ENCODE peak calls at places on chromosomes 4 and X, in eight cellular contexts. P, K, N, Y, U, F, W and E are unnamed samples.
A peak's percentile ranks its signal among the peaks of the same experiment; 100 is the strongest.

GRCh38 chrX:15855562-15856256 is 1.1 kb upstream of the AP1S2 start:
- DNase-seq in Y (no peak), P (no peak), W (no peak), F (peak; percentile 28), N (no peak), K (no peak), U (no peak), E (no peak)

GRCh38 chr4:56434599-56435000 is 815 bp downstream of the PPAT start:
- DNase-seq in K (peak; percentile 49), Y (no peak), N (peak; percentile 82), P (no peak), F (no peak), W (no peak), U (no peak), E (no peak)

GRCh38 chrX:127128282-127128681 is 308.8 kb downstream of the PRR32 start:
- DNase-seq in K (no peak), F (no peak), N (no peak), P (no peak), W (no peak), Y (no peak), U (no peak), E (no peak)

GRCh38 chrX:43702079-43702524 is 46.0 kb downstream of the MAOA start:
- DNase-seq in U (no peak), F (no peak), Y (no peak), P (no peak), W (no peak), K (no peak), N (no peak), E (no peak)

GRCh38 chr4:123121241-123121907 is 199.0 kb upstream of the NUDT6 start:
- DNase-seq in N (no peak), W (no peak), Y (no peak), K (no peak), P (no peak), F (no peak), U (no peak), E (no peak)

GRCh38 chrX:41010188-41010846 is 74.9 kb upstream of the USP9X start:
- DNase-seq in N (peak; percentile 56), Y (peak; percentile 85), F (no peak), W (peak; percentile 2), P (peak; percentile 81), U (peak; percentile 79), K (peak; percentile 84), E (peak; percentile 83)

GRCh38 chrX:118702741-118703140 is 24.7 kb upstream of the IL13RA1 start:
- DNase-seq in K (no peak), W (no peak), P (no peak), N (no peak), F (no peak), U (no peak), Y (no peak), E (no peak)

GRCh38 chr4:147498031-147498700 is 17.3 kb downstream of the EDNRA start:
- DNase-seq in K (no peak), F (no peak), W (no peak), Y (no peak), U (no peak), P (no peak), N (no peak), E (no peak)

GRCh38 chr4:123478859-123479345 is 82.3 kb downstream of the SPRY1 start:
- DNase-seq in K (peak; percentile 82), Y (no peak), U (no peak), W (no peak), F (peak; percentile 78), N (peak; percentile 15), P (no peak), E (peak; percentile 16)

DNA sequence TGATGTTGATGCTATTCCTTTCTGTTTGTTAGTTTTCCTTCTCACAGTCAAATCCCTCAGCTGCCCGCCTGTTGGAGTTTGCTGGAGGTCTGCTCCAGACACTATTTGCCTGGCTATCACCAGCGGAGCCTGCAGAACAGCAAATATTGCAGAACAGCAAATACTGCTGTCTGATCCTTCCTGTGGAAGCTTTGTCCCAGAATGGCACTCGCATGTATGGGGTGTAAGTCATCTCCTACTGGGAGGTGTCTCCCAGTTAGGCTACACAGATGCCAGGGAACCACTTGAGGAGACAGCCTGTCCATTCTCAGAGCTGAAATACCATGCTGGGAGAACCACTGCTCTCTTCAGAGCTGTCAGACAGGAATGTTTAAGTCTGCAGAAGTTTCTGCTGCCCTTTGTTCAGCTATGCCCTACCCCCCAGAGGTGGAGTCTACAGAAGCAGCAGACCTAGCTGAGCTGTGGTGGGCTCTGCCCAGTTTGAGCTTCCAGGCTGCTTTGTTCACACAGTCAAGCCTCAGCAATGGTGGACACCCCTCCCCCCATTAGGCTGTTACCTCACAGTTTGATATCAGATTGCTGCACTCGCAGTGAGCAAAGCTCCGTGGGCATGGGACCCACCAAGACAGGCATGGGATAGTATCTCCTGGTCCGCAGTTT is 74.9 kb downstream of the SPIN3 start:
- DNase-seq in U (no peak), W (no peak), K (no peak), P (no peak), Y (no peak), N (no peak), F (no peak), E (no peak)
- H3K9me3 ChIP-seq in U (no peaks in the 10 kb centered on the region), W (no peaks in the 10 kb centered on the region), K (no peaks in the 10 kb centered on the region), P (no peaks in the 10 kb centered on the region), Y (no peaks in the 10 kb centered on the region), N (no peaks in the 10 kb centered on the region), F (no peaks in the 10 kb centered on the region), E (no peaks in the 10 kb centered on the region)

GRCh38 chr4:139386421-139386820 is 67.5 kb upstream of the RAB33B start:
- DNase-seq in K (no peak), F (no peak), Y (no peak), P (no peak), W (no peak), U (no peak), N (no peak), E (no peak)
- H3K9me3 ChIP-seq in K (no peaks in the 10 kb centered on the region), F (no peaks in the 10 kb centered on the region), Y (no peaks in the 10 kb centered on the region), P (no peaks in the 10 kb centered on the region), W (no peaks in the 10 kb centered on the region), U (no peaks in the 10 kb centered on the region), N (no peaks in the 10 kb centered on the region), E (no peaks in the 10 kb centered on the region)

GRCh38 chrX:153102436-153102835 is 30.2 kb downstream of the PNMA6A start:
- DNase-seq in P (no peak), Y (no peak), U (no peak), F (no peak), W (no peak), K (no peak), N (no peak), E (no peak)
- H3K9me3 ChIP-seq in P (no peaks in the 10 kb centered on the region), Y (no peaks in the 10 kb centered on the region), U (no peaks in the 10 kb centered on the region), F (peaks cover 9% of the 10 kb centered on the region), W (no peaks in the 10 kb centered on the region), K (no peaks in the 10 kb centered on the region), N (no peaks in the 10 kb centered on the region), E (no peaks in the 10 kb centered on the region)

DNA sequence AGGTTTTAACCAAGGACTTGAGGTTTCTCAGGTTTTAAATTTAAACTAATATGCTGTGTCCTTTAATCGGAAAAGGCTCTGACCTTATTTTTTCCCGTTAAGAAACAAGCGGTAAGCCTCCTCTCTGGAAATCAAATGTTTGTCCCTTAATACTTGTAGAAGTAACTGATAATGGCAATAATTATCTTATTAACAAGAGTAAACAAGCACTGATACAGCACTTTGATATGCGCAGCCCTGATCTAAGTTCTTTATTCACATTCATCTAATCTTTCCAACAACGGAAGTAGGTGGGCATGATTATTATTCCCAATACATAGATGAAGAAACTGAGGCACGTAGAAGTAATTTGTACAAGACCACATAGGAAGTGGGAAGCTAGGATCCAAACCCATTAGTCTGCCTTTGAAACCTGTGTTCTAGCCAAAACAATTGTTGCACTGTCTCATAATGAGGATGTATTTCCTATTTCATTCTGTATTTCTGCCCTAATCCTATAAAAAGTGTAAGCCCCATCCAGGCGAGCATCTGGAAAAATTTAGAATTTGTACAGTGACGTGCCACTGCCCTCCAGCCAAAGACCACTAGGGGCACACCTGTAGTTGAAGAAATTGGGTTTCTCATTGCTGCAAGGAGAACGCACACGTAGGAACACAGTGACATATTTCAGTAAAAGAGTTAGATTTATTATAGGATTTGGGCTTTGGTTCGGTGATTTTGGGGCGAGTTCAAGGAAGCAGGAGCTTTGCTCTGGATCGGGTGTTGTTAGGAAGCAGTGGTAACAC is 605 bp downstream of the CXorf58 start:
- DNase-seq in U (no peak), Y (no peak), N (peak; percentile 59), W (no peak), P (no peak), K (no peak), F (peak; percentile 61), E (no peak)
- H3K9me3 ChIP-seq in U (no peaks in the 10 kb centered on the region), Y (no peaks in the 10 kb centered on the region), N (no peaks in the 10 kb centered on the region), W (no peaks in the 10 kb centered on the region), P (no peaks in the 10 kb centered on the region), K (no peaks in the 10 kb centered on the region), F (no peaks in the 10 kb centered on the region), E (no peaks in the 10 kb centered on the region)

GRCh38 chrX:38315186-38315585 is 12.1 kb downstream of the RPGR start:
- DNase-seq in U (no peak), W (no peak), Y (no peak), N (no peak), K (no peak), P (no peak), F (no peak), E (no peak)
- H3K9me3 ChIP-seq in U (no peaks in the 10 kb centered on the region), W (no peaks in the 10 kb centered on the region), Y (no peaks in the 10 kb centered on the region), N (no peaks in the 10 kb centered on the region), K (no peaks in the 10 kb centered on the region), P (no peaks in the 10 kb centered on the region), F (no peaks in the 10 kb centered on the region), E (no peaks in the 10 kb centered on the region)

DNA sequence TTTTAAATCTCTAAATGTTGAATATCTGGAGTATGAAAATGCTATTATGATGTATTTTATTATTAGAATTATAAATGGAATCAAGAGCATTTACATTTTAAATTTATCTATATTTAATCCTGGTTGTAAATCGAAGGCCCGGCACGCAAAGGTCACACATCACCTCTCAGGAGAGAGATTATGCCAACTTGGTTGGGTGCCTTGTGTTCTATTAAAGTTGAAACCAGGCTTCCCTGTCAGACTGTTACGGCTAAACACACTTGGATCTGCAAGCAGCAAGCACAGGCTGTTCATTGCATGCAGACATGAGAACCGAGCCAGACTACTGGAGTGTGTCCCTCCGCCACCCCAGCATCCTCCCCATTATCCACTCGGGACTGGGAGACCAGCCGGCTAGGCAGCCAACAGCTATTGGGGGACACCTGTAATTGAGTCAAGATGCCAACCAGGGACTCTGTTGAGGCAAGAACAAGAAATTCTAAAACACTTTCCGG is 16.4 kb upstream of the SEL1L3 start:
- DNase-seq in U (no peak), F (peak; percentile 52), K (no peak), P (no peak), N (no peak), W (no peak), Y (no peak), E (no peak)
- H3K9me3 ChIP-seq in U (no peaks in the 10 kb centered on the region), F (no peaks in the 10 kb centered on the region), K (no peaks in the 10 kb centered on the region), P (no peaks in the 10 kb centered on the region), N (no peaks in the 10 kb centered on the region), W (no peaks in the 10 kb centered on the region), Y (no peaks in the 10 kb centered on the region), E (no peaks in the 10 kb centered on the region)

GRCh38 chrX:144916785-144917184 is 330.5 kb upstream of the SPANXN1 start:
- DNase-seq in F (peak; percentile 2), N (no peak), U (no peak), K (no peak), Y (no peak), P (no peak), W (no peak), E (no peak)

GRCh38 chrX:144918936-144919335 is 328.4 kb upstream of the SPANXN1 start:
- DNase-seq in U (no peak), N (no peak), K (no peak), F (no peak), W (no peak), Y (no peak), P (no peak), E (no peak)
- H3K9me3 ChIP-seq in U (no peaks in the 10 kb centered on the region), N (no peaks in the 10 kb centered on the region), K (no peaks in the 10 kb centered on the region), F (no peaks in the 10 kb centered on the region), W (no peaks in the 10 kb centered on the region), Y (no peaks in the 10 kb centered on the region), P (no peaks in the 10 kb centered on the region), E (no peaks in the 10 kb centered on the region)

GRCh38 chr4:30413915-30414314 is 306.3 kb upstream of the PCDH7 start:
- DNase-seq in F (no peak), K (no peak), W (no peak), N (no peak), Y (no peak), P (no peak), U (no peak), E (no peak)

GRCh38 chr4:30416547-30416946 is 303.6 kb upstream of the PCDH7 start:
- DNase-seq in P (no peak), F (no peak), U (no peak), N (no peak), Y (no peak), K (no peak), W (no peak), E (no peak)
- H3K9me3 ChIP-seq in P (no peaks in the 10 kb centered on the region), F (peaks cover 24% of the 10 kb centered on the region), U (peaks cover 5% of the 10 kb centered on the region), N (no peaks in the 10 kb centered on the region), Y (no peaks in the 10 kb centered on the region), K (no peaks in the 10 kb centered on the region), W (no peaks in the 10 kb centered on the region), E (peaks cover 4% of the 10 kb centered on the region)